ENCODE peak calls at places on chromosomes 6 and 20, in five cellular contexts. O is mesothelial cell of epicardium, T is fibroblast of the conjunctiva, D is AG04450, Y is transverse colon. I is an unnamed sample.

GRCh38 chr6:125570546-125570945 is 178.9 kb upstream of the HEY2 start:
- DNase-seq in T (no peak), Y (no peak), D (no peak), O (no peak), I (no peak)

GRCh38 chr6:158560787-158561246 is 926 bp downstream of the TMEM181 start:
- DNase-seq in Y (peak; percentile 50), D (no peak), O (no peak), T (no peak), I (no peak)

GRCh38 chr6:56477241-56477640 is 165.4 kb downstream of the DST start:
- DNase-seq in Y (no peak), O (no peak), D (no peak), T (no peak), I (no peak)

GRCh38 chr20:61705909-61706308 is 359.8 kb downstream of the TAF4 start:
- DNase-seq in O (no peak), D (no peak), T (no peak), Y (no peak), I (no peak)

GRCh38 chr6:139801571-139802321 is 427.3 kb upstream of the CITED2 start:
- DNase-seq in O (no peak), D (no peak), T (no peak), Y (no peak), I (no peak)

GRCh38 chr20:34318609-34319443 is 15.7 kb upstream of the AHCY start:
- DNase-seq in T (no peak), D (no peak), Y (no peak), O (no peak), I (peak; percentile 22)

GRCh38 chr20:56278205-56278604 is 29.7 kb downstream of the MC3R start:
- DNase-seq in T (no peak), Y (no peak), O (no peak), D (no peak), I (no peak)

GRCh38 chr6:121838842-121839241 is 403.4 kb downstream of the GJA1 start:
- DNase-seq in D (no peak), T (no peak), O (no peak), Y (no peak), I (peak; percentile 12)

GRCh38 chr6:52736145-52736544 is 27.1 kb downstream of the GSTA2 start:
- DNase-seq in T (no peak), Y (no peak), O (no peak), D (no peak), I (no peak)

GRCh38 chr6:116156405-116157326 is 30.7 kb upstream of the COL10A1 start:
- DNase-seq in Y (no peak), D (no peak), T (no peak), O (no peak), I (no peak)

GRCh38 chr6:90502381-90502780 is 84.5 kb downstream of the MAP3K7 start:
- DNase-seq in Y (no peak), D (no peak), T (no peak), O (no peak), I (no peak)

GRCh38 chr20:18676366-18676765 is 88.5 kb downstream of the DTD1 start:
- DNase-seq in Y (no peak), D (no peak), T (no peak), O (no peak), I (no peak)

GRCh38 chr6:37566209-37566859 is 66.6 kb upstream of the CCDC167 start:
- DNase-seq in Y (peak; percentile 54), D (no peak), O (peak; percentile 50), T (no peak), I (peak; percentile 25)